ENCODE peak calls at places on chromosome 22, in nine cellular contexts. One of them, this sample, is unnamed.

GRCh38 chr22:25546751-25547150 is 17.7 kb upstream of the GRK3 start:
- DNase-seq in HCT116: peak; percentile 50
- DNase-seq in HepG2: no peak
- DNase-seq in transverse colon: no peak
- DNase-seq in upper lobe of left lung: peak; percentile 40
- DNase-seq in GM12878: no peak
- DNase-seq in stomach: no peak
- DNase-seq in breast epithelium: no peak
- DNase-seq in GM23338: no peak
- DNase-seq in this sample: no peak

GRCh38 chr22:22942511-22943329 is 55.1 kb downstream of the IGLL5 start:
- DNase-seq in breast epithelium: no peak
- DNase-seq in GM12878: peak; percentile 78
- DNase-seq in stomach: peak; percentile 70
- DNase-seq in upper lobe of left lung: peak; percentile 50
- DNase-seq in HepG2: peak; percentile 44
- DNase-seq in transverse colon: peak; percentile 82
- DNase-seq in HCT116: peak; percentile 59
- DNase-seq in GM23338: peak; percentile 93
- DNase-seq in this sample: peak; percentile 92

GRCh38 chr22:48238018-48238915 is 1475.8 kb downstream of the TBC1D22A start:
- DNase-seq in HCT116: no peak
- DNase-seq in GM12878: no peak
- DNase-seq in GM23338: no peak
- DNase-seq in transverse colon: no peak
- DNase-seq in upper lobe of left lung: no peak
- DNase-seq in breast epithelium: no peak
- DNase-seq in HepG2: no peak
- DNase-seq in stomach: peak; percentile 24
- DNase-seq in this sample: peak; percentile 66

GRCh38 chr22:23273445-23274145 is 93.3 kb downstream of the BCR start:
- DNase-seq in breast epithelium: no peak
- DNase-seq in GM23338: no peak
- DNase-seq in HepG2: no peak
- DNase-seq in upper lobe of left lung: no peak
- DNase-seq in transverse colon: no peak
- DNase-seq in GM12878: no peak
- DNase-seq in HCT116: no peak
- DNase-seq in stomach: no peak
- DNase-seq in this sample: no peak

GRCh38 chr22:19111140-19111539 is 11.1 kb downstream of the DGCR2 start:
- DNase-seq in upper lobe of left lung: no peak
- DNase-seq in GM12878: no peak
- DNase-seq in GM23338: peak; percentile 60
- DNase-seq in HepG2: no peak
- DNase-seq in HCT116: no peak
- DNase-seq in transverse colon: no peak
- DNase-seq in stomach: no peak
- DNase-seq in breast epithelium: no peak
- DNase-seq in this sample: no peak

GRCh38 chr22:48945621-48946458 is 881.8 kb downstream of the BRD1 start:
- DNase-seq in HepG2: peak; percentile 36
- DNase-seq in GM23338: no peak
- DNase-seq in upper lobe of left lung: peak; percentile 15
- DNase-seq in transverse colon: peak; percentile 3
- DNase-seq in GM12878: no peak
- DNase-seq in stomach: peak; percentile 22
- DNase-seq in breast epithelium: no peak
- DNase-seq in HCT116: no peak
- DNase-seq in this sample: peak; percentile 62

GRCh38 chr22:29635734-29636357 is 32.4 kb downstream of the NF2 start:
- DNase-seq in HCT116: peak; percentile 34
- DNase-seq in HepG2: peak; percentile 32
- DNase-seq in GM23338: peak; percentile 81
- DNase-seq in transverse colon: no peak
- DNase-seq in upper lobe of left lung: no peak
- DNase-seq in GM12878: peak; percentile 23
- DNase-seq in breast epithelium: no peak
- DNase-seq in stomach: no peak
- DNase-seq in this sample: no peak

GRCh38 chr22:38871360-38872171 is 450 bp downstream of the CBX6 start:
- DNase-seq in stomach: peak; percentile 25
- DNase-seq in GM23338: peak; percentile 53
- DNase-seq in transverse colon: no peak
- DNase-seq in GM12878: no peak
- DNase-seq in HepG2: no peak
- DNase-seq in HCT116: no peak
- DNase-seq in upper lobe of left lung: no peak
- DNase-seq in breast epithelium: no peak
- DNase-seq in this sample: peak; percentile 85

GRCh38 chr22:46081036-46081830 is 69.1 kb upstream of the PPARA start:
- DNase-seq in GM23338: no peak
- DNase-seq in stomach: peak; percentile 33
- DNase-seq in GM12878: no peak
- DNase-seq in transverse colon: peak; percentile 8
- DNase-seq in breast epithelium: no peak
- DNase-seq in upper lobe of left lung: peak; percentile 20
- DNase-seq in HepG2: no peak
- DNase-seq in HCT116: no peak
- DNase-seq in this sample: peak; percentile 70

GRCh38 chr22:30565341-30565740 is 9.1 kb downstream of the GAL3ST1 start:
- DNase-seq in stomach: no peak
- DNase-seq in HepG2: no peak
- DNase-seq in upper lobe of left lung: no peak
- DNase-seq in GM23338: no peak
- DNase-seq in breast epithelium: no peak
- DNase-seq in transverse colon: no peak
- DNase-seq in GM12878: no peak
- DNase-seq in HCT116: no peak
- DNase-seq in this sample: no peak

GRCh38 chr22:39089928-39090327 is 7.1 kb upstream of the APOBEC3H start:
- DNase-seq in GM23338: no peak
- DNase-seq in transverse colon: no peak
- DNase-seq in HepG2: no peak
- DNase-seq in HCT116: no peak
- DNase-seq in upper lobe of left lung: no peak
- DNase-seq in stomach: no peak
- DNase-seq in GM12878: no peak
- DNase-seq in breast epithelium: no peak
- DNase-seq in this sample: no peak

GRCh38 chr22:30506507-30506968 is 1.0 kb upstream of the SEC14L4 start:
- DNase-seq in HepG2: no peak
- DNase-seq in transverse colon: no peak
- DNase-seq in breast epithelium: no peak
- DNase-seq in upper lobe of left lung: peak; percentile 77
- DNase-seq in stomach: peak; percentile 72
- DNase-seq in GM12878: no peak
- DNase-seq in HCT116: no peak
- DNase-seq in GM23338: no peak
- DNase-seq in this sample: no peak

GRCh38 chr22:31229402-31230140 is 17.5 kb downstream of the LIMK2 start:
- DNase-seq in breast epithelium: peak; percentile 72
- DNase-seq in HepG2: no peak
- DNase-seq in transverse colon: peak; percentile 78
- DNase-seq in stomach: peak; percentile 81
- DNase-seq in GM12878: no peak
- DNase-seq in upper lobe of left lung: peak; percentile 70
- DNase-seq in HCT116: no peak
- DNase-seq in GM23338: peak; percentile 18
- DNase-seq in this sample: no peak

GRCh38 chr22:33070600-33070999 is 12.4 kb upstream of the SYN3 start:
- DNase-seq in HepG2: no peak
- DNase-seq in HCT116: no peak
- DNase-seq in GM12878: no peak
- DNase-seq in GM23338: no peak
- DNase-seq in upper lobe of left lung: no peak
- DNase-seq in stomach: no peak
- DNase-seq in transverse colon: no peak
- DNase-seq in breast epithelium: no peak
- DNase-seq in this sample: no peak

GRCh38 chr22:46750861-46751260 is 11.6 kb upstream of the TBC1D22A start:
- DNase-seq in breast epithelium: no peak
- DNase-seq in stomach: peak; percentile 62
- DNase-seq in GM12878: no peak
- DNase-seq in GM23338: no peak
- DNase-seq in HCT116: no peak
- DNase-seq in HepG2: no peak
- DNase-seq in transverse colon: peak; percentile 80
- DNase-seq in upper lobe of left lung: no peak
- DNase-seq in this sample: no peak

GRCh38 chr22:30827646-30828045 is 133.0 kb downstream of the OSBP2 start:
- DNase-seq in HCT116: no peak
- DNase-seq in upper lobe of left lung: no peak
- DNase-seq in transverse colon: no peak
- DNase-seq in GM12878: no peak
- DNase-seq in stomach: peak; percentile 8
- DNase-seq in HepG2: no peak
- DNase-seq in breast epithelium: no peak
- DNase-seq in GM23338: no peak
- DNase-seq in this sample: no peak

GRCh38 chr22:42642801-42643631 is 2.6 kb upstream of the ATP5MGL start:
- DNase-seq in stomach: peak; percentile 60
- DNase-seq in breast epithelium: no peak
- DNase-seq in GM23338: no peak
- DNase-seq in GM12878: no peak
- DNase-seq in HepG2: no peak
- DNase-seq in upper lobe of left lung: peak; percentile 69
- DNase-seq in HCT116: no peak
- DNase-seq in transverse colon: no peak
- DNase-seq in this sample: no peak
- H3K4me1 ChIP-seq in stomach: peaks cover 67% of the 10 kb centered on the region
- H3K4me1 ChIP-seq in breast epithelium: peaks cover 35% of the 10 kb centered on the region
- H3K4me1 ChIP-seq in GM23338: peaks cover 7% of the 10 kb centered on the region
- H3K4me1 ChIP-seq in GM12878: peaks cover 37% of the 10 kb centered on the region
- H3K4me1 ChIP-seq in HepG2: peaks cover 93% of the 10 kb centered on the region
- H3K4me1 ChIP-seq in upper lobe of left lung: peaks cover 73% of the 10 kb centered on the region
- H3K4me1 ChIP-seq in HCT116: no peaks in the 10 kb centered on the region
- H3K4me1 ChIP-seq in transverse colon: peaks cover 50% of the 10 kb centered on the region
- H3K4me1 ChIP-seq in this sample: peaks cover 59% of the 10 kb centered on the region

GRCh38 chr22:50260801-50261614 is 475 bp downstream of the MAPK12 start:
- DNase-seq in transverse colon: no peak
- DNase-seq in GM23338: peak; percentile 59
- DNase-seq in upper lobe of left lung: no peak
- DNase-seq in GM12878: no peak
- DNase-seq in stomach: peak; percentile 51
- DNase-seq in HCT116: no peak
- DNase-seq in breast epithelium: no peak
- DNase-seq in HepG2: no peak
- DNase-seq in this sample: no peak
- TF ChIP-seq POLR2AphosphoS5 in transverse colon: no peak
- TF ChIP-seq POLR2AphosphoS5 in GM23338: no peak
- TF ChIP-seq POLR2AphosphoS5 in upper lobe of left lung: no peak
- TF ChIP-seq POLR2AphosphoS5 in GM12878: no peak
- TF ChIP-seq POLR2AphosphoS5 in stomach: no peak
- TF ChIP-seq POLR2AphosphoS5 in HCT116: peak; percentile 3
- TF ChIP-seq POLR2AphosphoS5 in breast epithelium: no peak
- TF ChIP-seq POLR2AphosphoS5 in HepG2: no peak
- TF ChIP-seq POLR2AphosphoS5 in this sample: no peak

DNA sequence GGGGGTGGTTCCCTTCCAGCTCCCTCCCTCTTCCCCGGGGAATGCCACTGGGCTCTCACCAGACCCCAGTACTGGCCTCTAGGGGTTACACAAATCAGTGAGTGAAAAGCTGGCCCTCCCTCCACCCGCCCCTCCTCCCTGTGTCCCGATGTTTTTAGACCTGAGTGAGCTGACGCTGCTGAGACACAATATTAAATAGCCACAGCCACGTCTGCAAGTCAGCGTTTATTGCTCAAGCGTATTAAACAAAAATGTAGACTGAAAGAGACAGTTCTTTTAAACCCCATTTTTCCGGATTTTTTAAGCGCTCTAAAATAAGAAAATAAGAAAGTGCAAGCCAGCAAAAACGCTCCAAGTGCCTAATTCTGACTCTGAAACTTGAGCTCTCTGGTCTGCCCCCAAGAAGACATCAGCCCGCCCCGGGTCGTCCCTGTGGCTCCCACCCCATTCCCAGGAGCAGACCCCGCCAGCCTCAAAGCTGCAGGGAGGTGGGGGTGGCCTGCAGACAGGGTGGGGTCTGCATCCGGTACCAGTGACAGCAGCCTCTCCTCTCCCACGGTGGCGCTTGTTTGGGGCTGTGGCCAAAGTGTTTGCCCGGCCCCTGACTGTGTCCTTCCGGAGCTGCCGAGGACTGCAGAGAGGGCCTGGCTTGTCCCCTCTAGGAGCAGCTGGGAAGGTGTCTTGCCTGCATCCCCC is 1.2 kb upstream of the TTLL8 start:
- DNase-seq in HCT116: no peak
- DNase-seq in GM12878: no peak
- DNase-seq in upper lobe of left lung: no peak
- DNase-seq in stomach: no peak
- DNase-seq in breast epithelium: no peak
- DNase-seq in transverse colon: no peak
- DNase-seq in HepG2: peak; percentile 24
- DNase-seq in GM23338: peak; percentile 82
- DNase-seq in this sample: no peak
- H3K4me3 ChIP-seq in HCT116: no peak overlapping the region
- H3K4me3 ChIP-seq in GM12878: no peak overlapping the region
- H3K4me3 ChIP-seq in upper lobe of left lung: peak overlapping the region; percentile 33
- H3K4me3 ChIP-seq in stomach: no peak overlapping the region
- H3K4me3 ChIP-seq in breast epithelium: peak overlapping the region; percentile 57
- H3K4me3 ChIP-seq in transverse colon: no peak overlapping the region
- H3K4me3 ChIP-seq in HepG2: no peak overlapping the region
- H3K4me3 ChIP-seq in GM23338: peak overlapping the region; percentile 69
- H3K4me3 ChIP-seq in this sample: no peak overlapping the region

GRCh38 chr22:36399473-36399780 is 11.7 kb upstream of the MYH9 start:
- DNase-seq in GM23338: no peak
- DNase-seq in HCT116: no peak
- DNase-seq in breast epithelium: no peak
- DNase-seq in transverse colon: no peak
- DNase-seq in upper lobe of left lung: no peak
- DNase-seq in HepG2: no peak
- DNase-seq in stomach: no peak
- DNase-seq in GM12878: no peak
- DNase-seq in this sample: no peak
- H3K4me1 ChIP-seq in GM23338: no peaks in the 10 kb centered on the region
- H3K4me1 ChIP-seq in HCT116: peaks cover 23% of the 10 kb centered on the region
- H3K4me1 ChIP-seq in breast epithelium: peaks cover 5% of the 10 kb centered on the region
- H3K4me1 ChIP-seq in transverse colon: peaks cover 12% of the 10 kb centered on the region
- H3K4me1 ChIP-seq in upper lobe of left lung: peaks cover 18% of the 10 kb centered on the region
- H3K4me1 ChIP-seq in HepG2: peaks cover 49% of the 10 kb centered on the region
- H3K4me1 ChIP-seq in stomach: peaks cover 7% of the 10 kb centered on the region
- H3K4me1 ChIP-seq in GM12878: no peaks in the 10 kb centered on the region
- H3K4me1 ChIP-seq in this sample: peaks cover 19% of the 10 kb centered on the region

DNA sequence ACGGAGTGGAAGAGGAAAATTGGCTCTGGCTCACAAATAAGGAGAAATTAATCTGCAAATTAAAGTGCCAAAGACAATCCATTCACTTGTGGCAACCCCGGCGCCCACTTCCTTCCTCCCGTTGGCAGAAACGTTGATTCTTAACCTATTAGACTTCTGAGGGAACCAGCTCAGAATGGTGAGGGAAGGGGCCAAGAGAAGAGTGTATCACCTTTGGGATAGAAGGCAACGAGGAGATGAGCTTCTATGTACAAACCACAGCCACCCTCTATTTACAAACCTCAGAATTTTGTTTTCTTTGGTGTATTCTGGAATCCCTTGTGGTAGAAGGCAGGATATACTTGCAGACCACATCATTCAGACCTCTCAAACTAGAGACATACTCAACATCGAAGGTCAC is 1.1 kb downstream of the MB start:
- DNase-seq in breast epithelium: no peak
- DNase-seq in upper lobe of left lung: no peak
- DNase-seq in HepG2: no peak
- DNase-seq in transverse colon: no peak
- DNase-seq in stomach: no peak
- DNase-seq in GM12878: no peak
- DNase-seq in HCT116: no peak
- DNase-seq in GM23338: no peak
- DNase-seq in this sample: no peak
- TF ChIP-seq POLR2AphosphoS5 in breast epithelium: no peak
- TF ChIP-seq POLR2AphosphoS5 in upper lobe of left lung: no peak
- TF ChIP-seq POLR2AphosphoS5 in HepG2: no peak
- TF ChIP-seq POLR2AphosphoS5 in transverse colon: no peak
- TF ChIP-seq POLR2AphosphoS5 in stomach: no peak
- TF ChIP-seq POLR2AphosphoS5 in GM12878: no peak
- TF ChIP-seq POLR2AphosphoS5 in HCT116: no peak
- TF ChIP-seq POLR2AphosphoS5 in GM23338: no peak
- TF ChIP-seq POLR2AphosphoS5 in this sample: no peak